ENCODE peak calls at places on chromosomes 4 and X, in five cellular contexts. One of them, this sample, is unnamed.

GRCh38 chrX:107117993-107118321 is 665 bp downstream of the RBM41 start:
- DNase-seq in NCI-H1436: no peak
- DNase-seq in left colon: no peak
- DNase-seq in germinal center: peak; percentile 3
- DNase-seq in M059J: no peak
- DNase-seq in this sample: no peak

GRCh38 chrX:34918856-34919255 is 23.7 kb upstream of the FAM47B start:
- DNase-seq in left colon: no peak
- DNase-seq in germinal center: no peak
- DNase-seq in M059J: peak; percentile 63
- DNase-seq in NCI-H1436: no peak
- DNase-seq in this sample: peak; percentile 68

GRCh38 chr4:113080050-113080449 is 30.6 kb downstream of the ANK2 start:
- DNase-seq in M059J: peak; percentile 24
- DNase-seq in germinal center: no peak
- DNase-seq in left colon: no peak
- DNase-seq in NCI-H1436: no peak
- DNase-seq in this sample: no peak

GRCh38 chr4:76948441-76949292 is 885 bp upstream of the SEPTIN11 start:
- DNase-seq in NCI-H1436: peak; percentile 70
- DNase-seq in M059J: peak; percentile 46
- DNase-seq in left colon: peak; percentile 84
- DNase-seq in germinal center: peak; percentile 91
- DNase-seq in this sample: peak; percentile 82

GRCh38 chr4:42653606-42654560 is 3.0 kb downstream of the ATP8A1 start:
- DNase-seq in NCI-H1436: no peak
- DNase-seq in left colon: no peak
- DNase-seq in M059J: peak; percentile 43
- DNase-seq in germinal center: no peak
- DNase-seq in this sample: no peak

GRCh38 chr4:124152130-124152529 is 560.4 kb downstream of the ANKRD50 start:
- DNase-seq in M059J: peak; percentile 40
- DNase-seq in germinal center: no peak
- DNase-seq in NCI-H1436: no peak
- DNase-seq in left colon: no peak
- DNase-seq in this sample: peak; percentile 83

GRCh38 chrX:130108647-130109428 is 1.5 kb downstream of the ELF4 start:
- DNase-seq in M059J: peak; percentile 63
- DNase-seq in germinal center: peak; percentile 46
- DNase-seq in left colon: peak; percentile 84
- DNase-seq in NCI-H1436: no peak
- DNase-seq in this sample: peak; percentile 44

GRCh38 chr4:101282076-101282844 is 65.1 kb downstream of the PPP3CA start:
- DNase-seq in NCI-H1436: no peak
- DNase-seq in M059J: no peak
- DNase-seq in germinal center: no peak
- DNase-seq in left colon: no peak
- DNase-seq in this sample: no peak

GRCh38 chr4:181289203-181289602 is 954.0 kb upstream of the TENM3 start:
- DNase-seq in left colon: no peak
- DNase-seq in M059J: no peak
- DNase-seq in NCI-H1436: no peak
- DNase-seq in germinal center: no peak
- DNase-seq in this sample: no peak

GRCh38 chr4:40475609-40476008 is 140.5 kb downstream of the CHRNA9 start:
- DNase-seq in M059J: no peak
- DNase-seq in NCI-H1436: peak; percentile 25
- DNase-seq in left colon: peak; percentile 64
- DNase-seq in germinal center: no peak
- DNase-seq in this sample: peak; percentile 6

GRCh38 chrX:48833531-48834138 is 1.8 kb downstream of the PCSK1N start:
- DNase-seq in M059J: peak; percentile 6
- DNase-seq in left colon: no peak
- DNase-seq in NCI-H1436: no peak
- DNase-seq in germinal center: no peak
- DNase-seq in this sample: peak; percentile 6

GRCh38 chrX:154411322-154411980 is at the start of gene TAFAZZIN:
- DNase-seq in NCI-H1436: peak; percentile 58
- DNase-seq in M059J: peak; percentile 73
- DNase-seq in germinal center: peak; percentile 76
- DNase-seq in left colon: peak; percentile 73
- DNase-seq in this sample: peak; percentile 61

GRCh38 chr4:158729716-158730559 is 6.7 kb upstream of the PPID start:
- DNase-seq in left colon: peak; percentile 36
- DNase-seq in NCI-H1436: peak; percentile 0
- DNase-seq in M059J: peak; percentile 66
- DNase-seq in germinal center: peak; percentile 28
- DNase-seq in this sample: peak; percentile 54

GRCh38 chrX:133045986-133046385 is 50.9 kb downstream of the USP26 start:
- DNase-seq in NCI-H1436: no peak
- DNase-seq in M059J: peak; percentile 18
- DNase-seq in germinal center: no peak
- DNase-seq in left colon: no peak
- DNase-seq in this sample: no peak

GRCh38 chr4:123163501-123163900 is 233.1 kb upstream of the SPRY1 start:
- DNase-seq in germinal center: no peak
- DNase-seq in left colon: no peak
- DNase-seq in NCI-H1436: no peak
- DNase-seq in M059J: no peak
- DNase-seq in this sample: no peak

GRCh38 chr4:162485486-162485885 is 321.7 kb upstream of the FSTL5 start:
- DNase-seq in germinal center: no peak
- DNase-seq in left colon: no peak
- DNase-seq in NCI-H1436: no peak
- DNase-seq in M059J: peak; percentile 75
- DNase-seq in this sample: peak; percentile 57

GRCh38 chr4:61555789-61556188 is 355.7 kb downstream of the ADGRL3 start:
- DNase-seq in left colon: no peak
- DNase-seq in germinal center: no peak
- DNase-seq in NCI-H1436: no peak
- DNase-seq in M059J: no peak
- DNase-seq in this sample: no peak

GRCh38 chr4:24213936-24214335 is 324.1 kb upstream of the PPARGC1A start:
- DNase-seq in left colon: no peak
- DNase-seq in germinal center: no peak
- DNase-seq in M059J: no peak
- DNase-seq in NCI-H1436: no peak
- DNase-seq in this sample: no peak

GRCh38 chr4:40165931-40166330 is 30.9 kb upstream of the RHOH start:
- DNase-seq in NCI-H1436: no peak
- DNase-seq in M059J: no peak
- DNase-seq in germinal center: no peak
- DNase-seq in left colon: no peak
- DNase-seq in this sample: no peak

GRCh38 chrX:48531359-48531954 is 8.1 kb upstream of the TBC1D25 start:
- DNase-seq in left colon: no peak
- DNase-seq in NCI-H1436: no peak
- DNase-seq in M059J: peak; percentile 88
- DNase-seq in germinal center: no peak
- DNase-seq in this sample: peak; percentile 88

GRCh38 chrX:71058116-71058515 is 10.0 kb downstream of the SNX12 start:
- DNase-seq in left colon: no peak
- DNase-seq in NCI-H1436: no peak
- DNase-seq in germinal center: no peak
- DNase-seq in M059J: no peak
- DNase-seq in this sample: no peak

GRCh38 chr4:153904011-153904410 is 115.1 kb upstream of the SFRP2 start:
- DNase-seq in M059J: no peak
- DNase-seq in left colon: no peak
- DNase-seq in germinal center: no peak
- DNase-seq in NCI-H1436: no peak
- DNase-seq in this sample: no peak

GRCh38 chr4:141447761-141448160 is 188.6 kb upstream of the IL15 start:
- DNase-seq in M059J: no peak
- DNase-seq in NCI-H1436: no peak
- DNase-seq in left colon: no peak
- DNase-seq in germinal center: no peak
- DNase-seq in this sample: no peak

GRCh38 chr4:16032382-16032743 is 51.5 kb downstream of the PROM1 start:
- DNase-seq in left colon: no peak
- DNase-seq in M059J: no peak
- DNase-seq in NCI-H1436: no peak
- DNase-seq in germinal center: no peak
- DNase-seq in this sample: no peak

GRCh38 chr4:7906171-7906581 is 33.5 kb downstream of the AFAP1 start:
- DNase-seq in germinal center: no peak
- DNase-seq in left colon: no peak
- DNase-seq in NCI-H1436: no peak
- DNase-seq in M059J: no peak
- DNase-seq in this sample: no peak

GRCh38 chrX:120310861-120311631 is at the start of gene TMEM255A:
- DNase-seq in germinal center: no peak
- DNase-seq in M059J: peak; percentile 42
- DNase-seq in left colon: no peak
- DNase-seq in NCI-H1436: peak; percentile 76
- DNase-seq in this sample: no peak

GRCh38 chrX:45850775-45851433 is 650.2 kb upstream of the DIPK2B start:
- DNase-seq in NCI-H1436: no peak
- DNase-seq in germinal center: no peak
- DNase-seq in left colon: peak; percentile 27
- DNase-seq in M059J: peak; percentile 60
- DNase-seq in this sample: peak; percentile 55

GRCh38 chrX:71619193-71619592 is 882 bp upstream of the CXCR3 start:
- DNase-seq in M059J: no peak
- DNase-seq in germinal center: no peak
- DNase-seq in NCI-H1436: no peak
- DNase-seq in left colon: no peak
- DNase-seq in this sample: no peak

GRCh38 chr4:19645589-19645988 is 606.1 kb upstream of the SLIT2 start:
- DNase-seq in NCI-H1436: no peak
- DNase-seq in left colon: no peak
- DNase-seq in M059J: no peak
- DNase-seq in germinal center: no peak
- DNase-seq in this sample: no peak

GRCh38 chrX:102129473-102129872 is 4.0 kb downstream of the TCEAL2 start:
- DNase-seq in NCI-H1436: peak; percentile 1
- DNase-seq in left colon: no peak
- DNase-seq in M059J: peak; percentile 17
- DNase-seq in germinal center: no peak
- DNase-seq in this sample: peak; percentile 3

GRCh38 chr4:3321295-3321889 is 28.6 kb downstream of the RGS12 start:
- DNase-seq in left colon: no peak
- DNase-seq in NCI-H1436: no peak
- DNase-seq in M059J: no peak
- DNase-seq in germinal center: no peak
- DNase-seq in this sample: no peak

GRCh38 chr4:181078236-181078635 is 1165.0 kb upstream of the TENM3 start:
- DNase-seq in germinal center: no peak
- DNase-seq in left colon: no peak
- DNase-seq in M059J: peak; percentile 1
- DNase-seq in NCI-H1436: no peak
- DNase-seq in this sample: no peak

GRCh38 chrX:155962906-155963305 is 34.6 kb upstream of the IL9R start:
- DNase-seq in M059J: no peak
- DNase-seq in left colon: no peak
- DNase-seq in germinal center: no peak
- DNase-seq in NCI-H1436: no peak
- DNase-seq in this sample: no peak

GRCh38 chrX:413322-414201 is 26.9 kb upstream of the PPP2R3B start:
- DNase-seq in M059J: no peak
- DNase-seq in left colon: no peak
- DNase-seq in NCI-H1436: no peak
- DNase-seq in germinal center: no peak
- DNase-seq in this sample: no peak

GRCh38 chr4:128528793-128529553 is 241.4 kb upstream of the PGRMC2 start:
- DNase-seq in NCI-H1436: no peak
- DNase-seq in M059J: peak; percentile 97
- DNase-seq in left colon: no peak
- DNase-seq in germinal center: no peak
- DNase-seq in this sample: peak; percentile 92

GRCh38 chr4:23268072-23268771 is 575.5 kb downstream of the GBA3 start:
- DNase-seq in germinal center: no peak
- DNase-seq in M059J: no peak
- DNase-seq in left colon: no peak
- DNase-seq in NCI-H1436: no peak
- DNase-seq in this sample: no peak

GRCh38 chrX:103756736-103757135 is 19.9 kb upstream of the PLP1 start:
- DNase-seq in M059J: no peak
- DNase-seq in NCI-H1436: no peak
- DNase-seq in germinal center: no peak
- DNase-seq in left colon: no peak
- DNase-seq in this sample: no peak

GRCh38 chrX:120377179-120377578 is 15.3 kb downstream of the ATP1B4 start:
- DNase-seq in left colon: no peak
- DNase-seq in germinal center: no peak
- DNase-seq in NCI-H1436: no peak
- DNase-seq in M059J: no peak
- DNase-seq in this sample: no peak

GRCh38 chrX:139044680-139045079 is 333.2 kb upstream of the FGF13 start:
- DNase-seq in M059J: no peak
- DNase-seq in NCI-H1436: no peak
- DNase-seq in germinal center: no peak
- DNase-seq in left colon: no peak
- DNase-seq in this sample: no peak

This sample was measured in RPMI7951.